ENCODE peak calls at places on chromosomes 5 and 9, in seven cellular contexts. H is endothelial cell; P is BJ; I is WTC11; A is CD4-positive, alpha-beta T cell; X is A549; Z is GM20000. J is an unnamed sample.
A peak's percentile ranks its signal among the peaks of the same experiment; 100 is the strongest.

GRCh38 chr5:168683927-168684295 is 104.7 kb upstream of the PANK3 start:
- DNase-seq in H (no peak), P (no peak), I (no peak), A (no peak), X (no peak), Z (no peak), J (no peak)

GRCh38 chr5:82349651-82350050 is 71.5 kb upstream of the RPS23 start:
- DNase-seq in H (peak; percentile 63), P (no peak), I (peak; percentile 79), A (peak; percentile 5), X (no peak), Z (peak; percentile 16), J (peak; percentile 70)

GRCh38 chr9:88954073-88954472 is 37.2 kb upstream of the S1PR3 start:
- DNase-seq in H (no peak), P (no peak), I (no peak), A (no peak), X (no peak), Z (no peak), J (no peak)

GRCh38 chr9:104313396-104314110 is 190.5 kb upstream of the OR13F1 start:
- DNase-seq in H (no peak), P (no peak), I (no peak), A (no peak), X (no peak), Z (no peak), J (no peak)

GRCh38 chr9:137564817-137565411 is 13.2 kb downstream of the MRPL41 start:
- DNase-seq in H (no peak), P (no peak), I (no peak), A (no peak), X (no peak), Z (no peak), J (no peak)

GRCh38 chr9:107024193-107024592 is 161.2 kb downstream of the ZNF462 start:
- DNase-seq in H (no peak), P (no peak), I (no peak), A (no peak), X (no peak), Z (no peak), J (no peak)

GRCh38 chr9:3863114-3863528 is 337.3 kb upstream of the RFX3 start:
- DNase-seq in H (no peak), P (peak; percentile 84), I (no peak), A (no peak), X (peak; percentile 59), Z (no peak), J (no peak)

GRCh38 chr9:89274838-89275237 is 36.2 kb upstream of the CKS2 start:
- DNase-seq in H (no peak), P (peak; percentile 95), I (no peak), A (no peak), X (no peak), Z (no peak), J (peak; percentile 44)

GRCh38 chr5:14369780-14370179 is 211.8 kb upstream of the OTULINL start:
- DNase-seq in H (no peak), P (no peak), I (no peak), A (no peak), X (no peak), Z (no peak), J (no peak)

GRCh38 chr5:173155912-173156311 is 11.6 kb downstream of the BNIP1 start:
- DNase-seq in H (no peak), P (no peak), I (no peak), A (no peak), X (no peak), Z (no peak), J (no peak)

GRCh38 chr5:125595095-125595494 is 828.1 kb upstream of the GRAMD2B start:
- DNase-seq in H (no peak), P (no peak), I (no peak), A (no peak), X (no peak), Z (no peak), J (no peak)

GRCh38 chr9:128497824-128498610 is 6.5 kb upstream of the GLE1 start:
- DNase-seq in H (no peak), P (no peak), I (no peak), A (no peak), X (no peak), Z (no peak), J (no peak)

GRCh38 chr5:143053780-143054179 is 283.6 kb downstream of the ARHGAP26 start:
- DNase-seq in H (no peak), P (no peak), I (no peak), A (no peak), X (no peak), Z (no peak), J (no peak)

GRCh38 chr5:99814311-99815063 is 720.7 kb upstream of the FAM174A start:
- DNase-seq in H (no peak), P (no peak), I (no peak), A (no peak), X (no peak), Z (no peak), J (no peak)

GRCh38 chr9:26950521-26950920 is 3.5 kb upstream of the PLAA start:
- DNase-seq in H (no peak), P (no peak), I (no peak), A (no peak), X (no peak), Z (no peak), J (no peak)

GRCh38 chr5:124599048-124599973 is 147.1 kb downstream of the ZNF608 start:
- DNase-seq in H (no peak), P (peak; percentile 6), I (no peak), A (no peak), X (peak; percentile 10), Z (no peak), J (no peak)

GRCh38 chr5:52134013-52134650 is 653.6 kb upstream of the ITGA1 start:
- DNase-seq in H (no peak), P (no peak), I (no peak), A (no peak), X (no peak), Z (no peak), J (no peak)

GRCh38 chr9:70484232-70485130 is 70.0 kb upstream of the KLF9 start:
- DNase-seq in H (peak; percentile 35), P (no peak), I (peak; percentile 26), A (no peak), X (peak; percentile 86), Z (peak; percentile 72), J (no peak)

GRCh38 chr5:5103249-5103648 is 36.9 kb upstream of the ADAMTS16 start:
- DNase-seq in H (no peak), P (no peak), I (no peak), A (no peak), X (no peak), Z (no peak), J (no peak)

GRCh38 chr5:158514353-158514960 is 585.3 kb downstream of the EBF1 start:
- DNase-seq in H (no peak), P (no peak), I (no peak), A (no peak), X (no peak), Z (peak; percentile 14), J (peak; percentile 8)

DNA sequence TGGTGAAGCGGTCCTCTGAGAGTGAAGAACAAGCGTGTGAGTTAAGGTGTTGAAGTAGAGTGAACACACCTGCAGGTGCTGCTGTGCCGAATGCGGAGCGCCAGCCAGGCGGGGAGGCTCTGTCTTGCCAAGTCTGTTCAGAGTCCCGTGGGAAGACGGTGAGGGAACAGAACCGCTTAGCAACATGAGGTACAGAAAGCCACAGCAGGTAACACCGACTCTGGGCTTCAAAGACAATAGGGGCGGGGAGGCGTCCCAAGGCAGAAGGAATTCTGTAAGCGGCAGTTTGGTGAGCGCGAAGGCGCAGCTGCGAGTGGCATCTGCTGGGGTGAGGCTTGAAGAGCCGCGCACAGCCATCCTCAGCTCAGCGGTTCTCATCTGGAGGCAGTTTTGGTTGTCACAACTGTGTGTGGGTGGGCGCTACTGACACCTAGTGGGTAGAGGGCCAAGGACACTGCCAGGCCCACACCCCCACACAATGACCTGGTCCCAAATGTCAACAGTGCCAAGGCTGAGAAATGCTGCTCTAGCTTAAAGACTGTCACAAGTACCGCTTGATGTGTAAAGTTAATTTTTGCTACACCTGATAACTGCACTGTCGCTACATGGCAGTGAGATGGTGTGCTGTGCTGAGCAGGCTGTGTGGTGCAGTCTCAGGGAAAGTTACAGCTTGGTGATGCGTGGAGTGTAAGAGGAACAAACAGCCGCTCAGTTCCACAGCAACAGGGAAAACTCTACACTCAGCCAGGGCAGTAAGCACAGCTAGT is 67.4 kb upstream of the TBC1D9B start:
- DNase-seq in H (peak; percentile 64), P (no peak), I (peak; percentile 72), A (peak; percentile 8), X (no peak), Z (peak; percentile 64), J (peak; percentile 54)
- TF ChIP-seq CTCF in H (peak; percentile 51), P (peak; percentile 44), I (no peak), A (no peak), X (peak; percentile 45), Z (peak; percentile 38), J (peak; percentile 33)

GRCh38 chr9:683509-684021 is 157.9 kb upstream of the DMRT1 start:
- DNase-seq in H (no peak), P (no peak), I (no peak), A (no peak), X (no peak), Z (no peak), J (no peak)

GRCh38 chr9:684950-685340 is 156.6 kb upstream of the DMRT1 start:
- DNase-seq in H (no peak), P (no peak), I (no peak), A (no peak), X (no peak), Z (no peak), J (no peak)

GRCh38 chr9:680106-680505 is 161.4 kb upstream of the DMRT1 start:
- DNase-seq in H (no peak), P (no peak), I (no peak), A (no peak), X (no peak), Z (no peak), J (no peak)

GRCh38 chr9:684055-684949 is 157.2 kb upstream of the DMRT1 start:
- DNase-seq in H (no peak), P (no peak), I (no peak), A (no peak), X (no peak), Z (no peak), J (no peak)

GRCh38 chr9:682633-683508 is 158.6 kb upstream of the DMRT1 start:
- DNase-seq in H (no peak), P (no peak), I (no peak), A (no peak), X (no peak), Z (no peak), J (no peak)
- TF ChIP-seq CTCF in H (no peak), P (no peak), I (no peak), A (no peak), X (no peak), Z (no peak), J (no peak)

DNA sequence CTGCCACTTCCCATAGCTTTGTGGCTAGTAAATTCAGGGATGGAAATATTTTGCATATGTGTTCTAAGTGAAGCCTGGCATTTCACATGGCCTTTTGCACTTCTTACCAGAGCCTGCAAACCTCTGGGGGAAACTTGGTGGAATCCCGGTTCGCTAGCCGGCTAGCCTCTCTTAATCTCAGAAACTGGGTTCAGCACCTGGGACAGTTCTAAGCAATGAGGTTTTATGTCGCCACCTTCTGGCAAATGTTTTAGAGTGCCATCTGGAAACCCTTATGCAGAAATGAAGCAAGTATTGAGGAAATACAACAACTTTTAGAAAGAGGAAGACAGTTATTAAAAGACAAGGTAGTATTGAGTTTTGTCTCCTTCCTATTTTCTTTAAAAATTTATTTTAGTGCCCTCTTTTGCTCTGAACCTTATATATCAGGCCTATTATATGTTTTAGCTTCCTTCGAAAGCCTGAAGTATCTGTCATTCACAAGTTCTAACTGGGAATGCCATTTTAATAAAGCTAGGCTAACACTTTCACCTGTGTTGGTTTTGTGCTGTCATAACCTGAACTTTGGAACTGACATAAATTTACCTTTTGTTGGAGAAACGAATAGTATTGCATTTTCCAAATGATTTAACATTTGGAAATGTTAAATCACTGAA is 963 bp upstream of the HTR1A start:
- DNase-seq in H (peak; percentile 78), P (peak; percentile 6), I (peak; percentile 66), A (no peak), X (peak; percentile 28), Z (peak; percentile 66), J (peak; percentile 53)
- TF ChIP-seq CTCF in H (peak; percentile 60), P (peak; percentile 73), I (peak; percentile 19), A (no peak), X (peak; percentile 58), Z (peak; percentile 67), J (peak; percentile 44)

GRCh38 chr5:23352437-23352836 is 155.0 kb upstream of the PRDM9 start:
- DNase-seq in H (peak; percentile 17), P (no peak), I (peak; percentile 45), A (no peak), X (no peak), Z (no peak), J (no peak)
- TF ChIP-seq CTCF in H (no peak), P (no peak), I (peak; percentile 20), A (no peak), X (peak; percentile 29), Z (no peak), J (no peak)